ENCODE peak calls at places on chromosome X, in six cellular contexts. One of them, this sample, is unnamed.

GRCh38 chrX:144918936-144919335 is 328.4 kb upstream of the SPANXN1 start:
- DNase-seq in GM12878: no peak
- DNase-seq in neural progenitor cell: no peak
- DNase-seq in astrocyte of the cerebellum: no peak
- DNase-seq in GM23248: no peak
- DNase-seq in aorta: no peak
- DNase-seq in this sample: no peak

GRCh38 chrX:47840106-47840505 is 3.4 kb downstream of the ZNF81 start:
- DNase-seq in GM12878: no peak
- DNase-seq in astrocyte of the cerebellum: no peak
- DNase-seq in neural progenitor cell: no peak
- DNase-seq in GM23248: no peak
- DNase-seq in aorta: no peak
- DNase-seq in this sample: no peak

GRCh38 chrX:139640259-139640658 is 67.7 kb downstream of the MCF2 start:
- DNase-seq in GM23248: no peak
- DNase-seq in astrocyte of the cerebellum: no peak
- DNase-seq in aorta: no peak
- DNase-seq in GM12878: no peak
- DNase-seq in neural progenitor cell: no peak
- DNase-seq in this sample: no peak

GRCh38 chrX:19776753-19777152 is 110.6 kb downstream of the SH3KBP1 start:
- DNase-seq in astrocyte of the cerebellum: no peak
- DNase-seq in aorta: no peak
- DNase-seq in GM23248: no peak
- DNase-seq in GM12878: no peak
- DNase-seq in neural progenitor cell: no peak
- DNase-seq in this sample: peak; percentile 32

GRCh38 chrX:29172880-29173279 is 585.6 kb downstream of the IL1RAPL1 start:
- DNase-seq in astrocyte of the cerebellum: peak; percentile 2
- DNase-seq in neural progenitor cell: no peak
- DNase-seq in GM23248: peak; percentile 0
- DNase-seq in GM12878: no peak
- DNase-seq in aorta: no peak
- DNase-seq in this sample: no peak

GRCh38 chrX:46759645-46759974 is 692 bp upstream of the SLC9A7 start:
- DNase-seq in GM23248: peak; percentile 55
- DNase-seq in neural progenitor cell: peak; percentile 43
- DNase-seq in astrocyte of the cerebellum: no peak
- DNase-seq in GM12878: no peak
- DNase-seq in aorta: no peak
- DNase-seq in this sample: no peak

GRCh38 chrX:44036336-44036735 is 63.1 kb upstream of the NDP start:
- DNase-seq in aorta: no peak
- DNase-seq in GM12878: no peak
- DNase-seq in astrocyte of the cerebellum: peak; percentile 67
- DNase-seq in GM23248: peak; percentile 69
- DNase-seq in neural progenitor cell: no peak
- DNase-seq in this sample: no peak

GRCh38 chrX:115582871-115583729 is 22.1 kb downstream of the PLS3 start:
- DNase-seq in GM12878: no peak
- DNase-seq in astrocyte of the cerebellum: no peak
- DNase-seq in GM23248: peak; percentile 65
- DNase-seq in neural progenitor cell: no peak
- DNase-seq in aorta: no peak
- DNase-seq in this sample: no peak

GRCh38 chrX:153736071-153736820 is 11.6 kb downstream of the ABCD1 start:
- DNase-seq in GM12878: no peak
- DNase-seq in astrocyte of the cerebellum: no peak
- DNase-seq in GM23248: no peak
- DNase-seq in aorta: no peak
- DNase-seq in neural progenitor cell: no peak
- DNase-seq in this sample: no peak

GRCh38 chrX:79366888-79367749 is at the start of gene ITM2A:
- DNase-seq in GM23248: no peak
- DNase-seq in GM12878: no peak
- DNase-seq in astrocyte of the cerebellum: no peak
- DNase-seq in neural progenitor cell: peak; percentile 58
- DNase-seq in aorta: peak; percentile 81
- DNase-seq in this sample: peak; percentile 61

GRCh38 chrX:105610401-105610800 is 211.9 kb upstream of the NRK start:
- DNase-seq in GM23248: no peak
- DNase-seq in astrocyte of the cerebellum: no peak
- DNase-seq in aorta: no peak
- DNase-seq in GM12878: no peak
- DNase-seq in neural progenitor cell: no peak
- DNase-seq in this sample: no peak

GRCh38 chrX:153925739-153926593 is at the start of gene ARHGAP4:
- DNase-seq in aorta: no peak
- DNase-seq in astrocyte of the cerebellum: no peak
- DNase-seq in neural progenitor cell: peak; percentile 28
- DNase-seq in GM23248: no peak
- DNase-seq in GM12878: no peak
- DNase-seq in this sample: peak; percentile 75

GRCh38 chrX:28847423-28847822 is 260.2 kb downstream of the IL1RAPL1 start:
- DNase-seq in GM12878: no peak
- DNase-seq in GM23248: no peak
- DNase-seq in neural progenitor cell: no peak
- DNase-seq in astrocyte of the cerebellum: no peak
- DNase-seq in aorta: no peak
- DNase-seq in this sample: no peak

GRCh38 chrX:53048169-53049126 is at the start of gene GPR173:
- DNase-seq in GM23248: peak; percentile 64
- DNase-seq in astrocyte of the cerebellum: no peak
- DNase-seq in GM12878: no peak
- DNase-seq in neural progenitor cell: peak; percentile 74
- DNase-seq in aorta: peak; percentile 84
- DNase-seq in this sample: no peak

GRCh38 chrX:154373340-154374306 is 811 bp downstream of the FLNA start:
- DNase-seq in GM12878: peak; percentile 5
- DNase-seq in aorta: no peak
- DNase-seq in neural progenitor cell: peak; percentile 65
- DNase-seq in GM23248: peak; percentile 76
- DNase-seq in astrocyte of the cerebellum: peak; percentile 32
- DNase-seq in this sample: no peak

GRCh38 chrX:54920610-54921426 is at the start of gene TRO:
- DNase-seq in neural progenitor cell: peak; percentile 68
- DNase-seq in GM23248: peak; percentile 26
- DNase-seq in astrocyte of the cerebellum: no peak
- DNase-seq in aorta: no peak
- DNase-seq in GM12878: no peak
- DNase-seq in this sample: no peak

GRCh38 chrX:48918644-48919340 is at the start of gene PIM2:
- DNase-seq in aorta: peak; percentile 93
- DNase-seq in GM12878: peak; percentile 81
- DNase-seq in neural progenitor cell: peak; percentile 96
- DNase-seq in GM23248: peak; percentile 82
- DNase-seq in astrocyte of the cerebellum: peak; percentile 60
- DNase-seq in this sample: peak; percentile 92
- H3K4me3 ChIP-seq in aorta: peak within 1 kb of the TSS; percentile 39
- H3K4me3 ChIP-seq in GM12878: peak within 1 kb of the TSS; percentile 73
- H3K4me3 ChIP-seq in neural progenitor cell: peak within 1 kb of the TSS; percentile 77
- H3K4me3 ChIP-seq in GM23248: peak within 1 kb of the TSS; percentile 79
- H3K4me3 ChIP-seq in astrocyte of the cerebellum: peak within 1 kb of the TSS; percentile 58
- H3K4me3 ChIP-seq in this sample: peak within 1 kb of the TSS; percentile 67

GRCh38 chrX:49165901-49166881 is 3.6 kb downstream of the MAGIX start:
- DNase-seq in GM23248: peak; percentile 17
- DNase-seq in GM12878: peak; percentile 60
- DNase-seq in neural progenitor cell: peak; percentile 89
- DNase-seq in aorta: peak; percentile 92
- DNase-seq in astrocyte of the cerebellum: peak; percentile 28
- DNase-seq in this sample: peak; percentile 85
- H3K4me3 ChIP-seq in GM23248: no peak overlapping the region
- H3K4me3 ChIP-seq in GM12878: peak overlapping the region; percentile 37
- H3K4me3 ChIP-seq in neural progenitor cell: peak overlapping the region; percentile 31
- H3K4me3 ChIP-seq in aorta: peak overlapping the region; percentile 15
- H3K4me3 ChIP-seq in astrocyte of the cerebellum: peak overlapping the region; percentile 36
- H3K4me3 ChIP-seq in this sample: peak overlapping the region; percentile 45

GRCh38 chrX:9770319-9770718 is 4.7 kb upstream of the GPR143 start:
- DNase-seq in aorta: no peak
- DNase-seq in GM23248: no peak
- DNase-seq in neural progenitor cell: no peak
- DNase-seq in GM12878: no peak
- DNase-seq in astrocyte of the cerebellum: no peak
- DNase-seq in this sample: no peak

GRCh38 chrX:9767375-9767774 is 1.7 kb upstream of the GPR143 start:
- DNase-seq in neural progenitor cell: no peak
- DNase-seq in GM12878: no peak
- DNase-seq in aorta: no peak
- DNase-seq in astrocyte of the cerebellum: no peak
- DNase-seq in GM23248: no peak
- DNase-seq in this sample: no peak

GRCh38 chrX:9765072-9765736 is 443 bp downstream of the GPR143 start:
- DNase-seq in GM12878: no peak
- DNase-seq in aorta: no peak
- DNase-seq in astrocyte of the cerebellum: no peak
- DNase-seq in neural progenitor cell: peak; percentile 32
- DNase-seq in GM23248: no peak
- DNase-seq in this sample: no peak

DNA sequence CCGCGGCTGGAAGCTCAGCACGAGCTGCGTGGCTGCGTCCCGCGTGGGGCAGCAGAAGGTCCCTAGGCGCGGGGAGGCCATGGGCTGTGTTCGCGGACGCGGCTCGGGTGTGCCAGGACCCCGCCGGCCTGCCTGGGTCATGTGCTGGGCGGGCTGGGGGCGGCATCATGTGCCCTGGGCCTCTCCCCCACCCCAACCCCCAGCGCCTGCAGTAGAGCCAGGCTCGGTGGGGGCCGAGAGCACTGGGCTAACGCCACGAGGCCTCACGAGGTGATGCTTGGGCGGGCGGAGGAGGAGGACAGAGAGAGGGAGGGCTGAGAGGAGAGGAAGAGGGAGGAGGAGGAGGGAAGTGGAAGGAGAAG is at the start of gene GPR143:
- DNase-seq in GM23248: no peak
- DNase-seq in astrocyte of the cerebellum: no peak
- DNase-seq in aorta: no peak
- DNase-seq in neural progenitor cell: peak; percentile 31
- DNase-seq in GM12878: no peak
- DNase-seq in this sample: no peak
- H3K4me3 ChIP-seq in GM23248: no peak within 1 kb of the TSS
- H3K4me3 ChIP-seq in astrocyte of the cerebellum: no peak within 1 kb of the TSS
- H3K4me3 ChIP-seq in aorta: no peak within 1 kb of the TSS
- H3K4me3 ChIP-seq in neural progenitor cell: peak within 1 kb of the TSS; percentile 28
- H3K4me3 ChIP-seq in GM12878: no peak within 1 kb of the TSS
- H3K4me3 ChIP-seq in this sample: no peak within 1 kb of the TSS

DNA sequence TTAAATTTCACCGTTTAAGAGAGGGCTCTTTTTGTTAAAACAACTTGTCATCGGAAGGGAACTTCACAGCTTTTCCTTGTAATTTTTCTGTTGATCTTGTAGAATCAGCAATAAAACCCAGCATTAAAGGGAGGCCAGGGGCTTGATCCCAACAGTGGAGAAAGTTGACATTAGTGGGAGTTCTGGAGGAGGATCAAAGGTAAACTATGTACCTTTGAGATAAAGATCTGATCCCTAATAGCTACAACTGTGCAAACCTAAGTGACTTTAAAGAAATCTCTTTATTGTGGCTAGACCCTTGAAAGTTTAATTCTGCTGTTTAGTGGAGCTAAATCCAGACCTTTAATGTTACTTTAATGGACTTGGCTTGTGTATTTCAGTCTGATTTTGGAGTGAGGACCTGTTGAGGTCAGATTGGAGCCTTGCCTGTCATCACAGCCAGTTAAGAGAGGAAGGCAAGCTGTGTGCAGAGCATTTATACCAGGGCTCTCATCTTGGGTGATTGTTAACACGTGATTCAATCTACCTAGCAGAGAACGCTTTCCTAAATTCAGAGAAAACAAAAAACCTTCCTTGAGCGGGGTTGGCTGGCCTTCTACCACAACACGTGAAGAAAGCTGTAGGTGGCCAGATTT is 1.7 kb downstream of the DOCK11 start:
- DNase-seq in GM12878: no peak
- DNase-seq in aorta: no peak
- DNase-seq in astrocyte of the cerebellum: no peak
- DNase-seq in neural progenitor cell: no peak
- DNase-seq in GM23248: no peak
- DNase-seq in this sample: no peak
- H3K4me3 ChIP-seq in GM12878: peak overlapping the region; percentile 74
- H3K4me3 ChIP-seq in aorta: peak overlapping the region; percentile 29
- H3K4me3 ChIP-seq in astrocyte of the cerebellum: peak overlapping the region; percentile 59
- H3K4me3 ChIP-seq in neural progenitor cell: peak overlapping the region; percentile 66
- H3K4me3 ChIP-seq in GM23248: peak overlapping the region; percentile 91
- H3K4me3 ChIP-seq in this sample: peak overlapping the region; percentile 74

DNA sequence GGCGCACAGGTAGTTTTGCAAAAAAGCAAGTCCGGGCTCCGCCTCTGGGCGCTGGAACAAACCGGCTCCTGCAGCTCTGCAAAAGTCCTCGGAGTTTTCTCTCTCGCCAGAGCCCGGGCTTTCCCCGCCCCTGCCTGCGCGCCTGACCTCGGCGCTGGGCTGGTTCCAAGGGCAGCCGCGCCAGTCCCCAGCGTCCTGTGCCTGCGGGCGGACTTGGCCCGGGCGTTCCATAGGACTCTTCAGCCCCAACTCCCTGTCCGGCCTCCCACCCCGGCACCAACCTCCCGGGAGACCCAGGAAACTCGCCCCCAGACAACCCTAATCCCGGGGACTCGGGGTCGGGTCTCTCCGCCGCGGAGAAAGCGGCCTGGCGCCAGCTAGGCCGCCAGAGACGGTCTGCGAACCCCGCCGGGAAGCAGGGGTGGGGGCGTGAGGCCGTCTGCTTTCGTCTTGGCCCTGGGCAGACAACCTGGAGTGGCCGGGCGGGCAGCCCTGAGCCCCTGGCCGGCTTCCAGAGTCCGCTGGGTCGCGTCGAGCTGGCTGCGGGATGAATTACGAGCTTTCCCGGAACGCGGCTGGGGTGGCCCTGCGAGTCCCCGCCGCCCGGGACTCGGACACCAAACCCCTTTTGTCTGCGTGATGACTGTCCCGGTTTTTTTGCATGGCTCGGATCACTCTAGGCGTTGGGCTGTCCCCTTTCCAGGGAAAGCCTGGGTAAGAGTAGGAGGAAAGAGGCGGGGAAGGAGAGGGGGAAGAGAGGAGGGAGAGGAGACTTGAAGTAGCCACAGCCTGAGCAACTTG is 971 bp downstream of the MXRA5 start:
- DNase-seq in GM12878: no peak
- DNase-seq in aorta: peak; percentile 83
- DNase-seq in GM23248: peak; percentile 72
- DNase-seq in astrocyte of the cerebellum: peak; percentile 33
- DNase-seq in neural progenitor cell: peak; percentile 66
- DNase-seq in this sample: no peak
- H3K4me3 ChIP-seq in GM12878: no peak overlapping the region
- H3K4me3 ChIP-seq in aorta: peak overlapping the region; percentile 45
- H3K4me3 ChIP-seq in GM23248: peak overlapping the region; percentile 75
- H3K4me3 ChIP-seq in astrocyte of the cerebellum: peak overlapping the region; percentile 71
- H3K4me3 ChIP-seq in neural progenitor cell: peak overlapping the region; percentile 52
- H3K4me3 ChIP-seq in this sample: no peak overlapping the region

GRCh38 chrX:112841114-112841819 is 636 bp upstream of the AMOT start:
- DNase-seq in GM12878: no peak
- DNase-seq in aorta: peak; percentile 91
- DNase-seq in astrocyte of the cerebellum: peak; percentile 72
- DNase-seq in GM23248: peak; percentile 91
- DNase-seq in neural progenitor cell: peak; percentile 96
- DNase-seq in this sample: peak; percentile 80
- H3K4me3 ChIP-seq in GM12878: peak overlapping the region; percentile 80
- H3K4me3 ChIP-seq in aorta: peak overlapping the region; percentile 74
- H3K4me3 ChIP-seq in astrocyte of the cerebellum: peak overlapping the region; percentile 65
- H3K4me3 ChIP-seq in GM23248: peak overlapping the region; percentile 79
- H3K4me3 ChIP-seq in neural progenitor cell: peak overlapping the region; percentile 87
- H3K4me3 ChIP-seq in this sample: peak overlapping the region; percentile 63